ENCODE peak calls at places on chromosomes 11 and 22, in five cellular contexts. C, V, M, W and H are unnamed samples.

GRCh38 chr11:35174666-35175065 is 35.7 kb downstream of the CD44 start:
- DNase-seq in C (no peak), V (no peak), M (no peak), W (no peak), H (no peak)

GRCh38 chr11:35618497-35619029 is 303 bp downstream of the FJX1 start:
- DNase-seq in C (peak; percentile 10), V (peak; percentile 28), M (no peak), W (peak; percentile 30), H (no peak)

GRCh38 chr11:64062185-64063039 is 26.7 kb downstream of the FLRT1 start:
- DNase-seq in C (no peak), V (no peak), M (no peak), W (no peak), H (no peak)

GRCh38 chr11:88175004-88175706 is at the start of gene RAB38:
- DNase-seq in C (peak; percentile 63), V (peak; percentile 58), M (peak; percentile 74), W (peak; percentile 66), H (no peak)

GRCh38 chr11:113014262-113014661 is 53.0 kb downstream of the NCAM1 start:
- DNase-seq in C (no peak), V (no peak), M (no peak), W (peak; percentile 19), H (no peak)

GRCh38 chr22:38029370-38029769 is 27.8 kb upstream of the PICK1 start:
- DNase-seq in C (no peak), V (no peak), M (no peak), W (no peak), H (no peak)

GRCh38 chr11:130037058-130037457 is 32.6 kb upstream of the APLP2 start:
- DNase-seq in C (peak; percentile 98), V (no peak), M (peak; percentile 34), W (no peak), H (peak; percentile 38)

GRCh38 chr11:1751999-1752906 is 1.9 kb upstream of the IFITM10 start:
- DNase-seq in C (no peak), V (no peak), M (no peak), W (no peak), H (no peak)

GRCh38 chr11:73359341-73359740 is 16.9 kb upstream of the RELT start:
- DNase-seq in C (no peak), V (peak; percentile 62), M (no peak), W (no peak), H (no peak)
- H3K4me3 ChIP-seq in C (no peak overlapping the region), V (no peak overlapping the region), M (no peak overlapping the region), W (no peak overlapping the region), H (no peak overlapping the region)

GRCh38 chr11:15987044-15987443 is 369.3 kb downstream of the SOX6 start:
- DNase-seq in C (no peak), V (no peak), M (no peak), W (no peak), H (no peak)

GRCh38 chr11:15991174-15991655 is 365.1 kb downstream of the SOX6 start:
- DNase-seq in C (no peak), V (no peak), M (no peak), W (no peak), H (no peak)

GRCh38 chr11:15989685-15990084 is 366.7 kb downstream of the SOX6 start:
- DNase-seq in C (no peak), V (no peak), M (no peak), W (no peak), H (no peak)

GRCh38 chr11:15985863-15986139 is 370.5 kb downstream of the SOX6 start:
- DNase-seq in C (no peak), V (no peak), M (no peak), W (no peak), H (no peak)

GRCh38 chr11:15988693-15989231 is 367.6 kb downstream of the SOX6 start:
- DNase-seq in C (no peak), V (no peak), M (no peak), W (no peak), H (no peak)
- TF ChIP-seq CTCF in C (peak; percentile 1), V (no peak), M (no peak), W (peak; percentile 32), H (peak; percentile 14)

GRCh38 chr11:77190331-77191075 is 62.5 kb downstream of the MYO7A start:
- DNase-seq in C (no peak), V (no peak), M (no peak), W (no peak), H (no peak)

GRCh38 chr11:77193167-77193566 is 65.1 kb downstream of the MYO7A start:
- DNase-seq in C (no peak), V (no peak), M (no peak), W (no peak), H (no peak)

GRCh38 chr11:77191429-77191822 is 63.4 kb downstream of the MYO7A start:
- DNase-seq in C (peak; percentile 10), V (no peak), M (no peak), W (no peak), H (no peak)

GRCh38 chr11:77193915-77194830 is 66.1 kb downstream of the MYO7A start:
- DNase-seq in C (no peak), V (no peak), M (peak; percentile 10), W (no peak), H (no peak)

DNA sequence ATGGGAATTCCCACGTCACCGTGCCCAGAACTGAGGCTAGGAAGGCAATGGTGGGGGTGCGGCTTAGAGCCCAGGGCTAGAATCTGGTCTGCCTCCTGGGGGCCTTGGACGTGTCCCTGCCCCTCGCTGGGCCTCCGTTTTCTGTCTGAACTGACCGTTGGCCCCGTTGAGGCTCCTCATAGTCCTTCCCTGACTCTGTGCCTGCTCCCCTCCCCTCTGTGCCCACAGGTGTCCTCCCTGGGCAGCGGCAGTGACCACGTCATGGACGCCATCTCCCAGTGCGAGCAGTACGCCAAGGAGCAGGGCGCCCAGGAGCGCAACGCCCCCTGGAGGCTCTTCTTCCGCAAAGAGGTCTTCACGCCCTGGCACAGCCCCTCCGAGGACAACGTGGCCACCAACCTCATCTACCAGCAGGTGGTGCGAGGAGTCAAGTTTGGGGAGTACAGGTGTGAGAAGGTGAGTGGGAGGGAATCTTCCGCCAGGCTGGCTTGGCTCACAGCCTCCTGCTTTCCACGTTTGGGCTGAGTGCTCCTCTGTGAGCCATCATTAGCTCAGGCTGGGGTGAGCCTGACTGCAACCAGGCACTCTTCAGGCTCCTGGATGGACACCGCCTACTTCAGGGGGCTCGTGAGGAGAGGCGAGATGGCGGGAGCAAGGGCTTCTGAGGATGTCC is 63.9 kb downstream of the MYO7A start:
- DNase-seq in C (peak; percentile 86), V (peak; percentile 90), M (peak; percentile 90), W (peak; percentile 72), H (peak; percentile 5)
- H3K4me3 ChIP-seq in C (peak overlapping the region; percentile 13), V (no peak overlapping the region), M (no peak overlapping the region), W (no peak overlapping the region), H (no peak overlapping the region)

GRCh38 chr11:19013181-19013857 is 47.2 kb downstream of the MRGPRX2 start:
- DNase-seq in C (peak; percentile 8), V (no peak), M (no peak), W (peak; percentile 15), H (no peak)
- TF ChIP-seq CTCF in C (no peak), V (no peak), M (no peak), W (peak; percentile 48), H (peak; percentile 41)

GRCh38 chr11:114152785-114153184 is 93.3 kb downstream of the ZBTB16 start:
- DNase-seq in C (no peak), V (no peak), M (no peak), W (no peak), H (no peak)
- H3K4me3 ChIP-seq in C (no peak overlapping the region), V (no peak overlapping the region), M (no peak overlapping the region), W (no peak overlapping the region), H (no peak overlapping the region)

DNA sequence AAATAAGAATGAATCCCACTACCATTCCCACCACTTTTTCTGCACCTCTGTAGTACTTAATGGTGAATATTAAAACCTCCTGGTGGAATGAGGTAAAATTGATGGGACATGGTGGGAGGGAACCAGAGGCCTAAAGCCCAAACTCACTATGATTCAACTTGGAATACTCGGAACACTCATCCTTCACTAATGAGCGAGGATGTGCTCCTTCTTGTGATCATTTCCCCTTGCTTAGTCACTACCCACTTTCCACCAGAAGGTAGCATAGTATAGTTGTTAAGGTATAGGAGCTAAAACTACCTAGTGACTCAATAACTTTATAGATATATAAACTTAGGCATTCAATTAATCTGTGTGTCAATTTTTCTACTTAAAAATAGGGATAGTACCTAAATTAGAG is 728.9 kb downstream of the OPCML start:
- DNase-seq in C (peak; percentile 53), V (no peak), M (no peak), W (no peak), H (no peak)
- TF ChIP-seq CTCF in C (no peak), V (no peak), M (no peak), W (no peak), H (no peak)